ENCODE peak calls at places on chromosome 20, in five cellular contexts. H is T-helper 2 cell, F is GM20000, X is GM10248, Z is nephron progenitor cell. G is an unnamed sample.

GRCh38 chr20:14481863-14482262 is 144.5 kb upstream of the FLRT3 start:
- DNase-seq in X (no peak), Z (no peak), H (no peak), F (no peak), G (no peak)

GRCh38 chr20:44803383-44803941 is 6.9 kb downstream of the RIMS4 start:
- DNase-seq in H (no peak), F (no peak), Z (no peak), X (no peak), G (no peak)

GRCh38 chr20:20411382-20411781 is 43.5 kb downstream of the INSM1 start:
- DNase-seq in Z (no peak), F (no peak), X (no peak), H (no peak), G (no peak)

GRCh38 chr20:32509639-32510066 is 75.5 kb downstream of the NOL4L start:
- DNase-seq in F (peak; percentile 45), X (no peak), Z (no peak), H (peak; percentile 97), G (no peak)

GRCh38 chr20:44692932-44693476 is 22.2 kb upstream of the CCN5 start:
- DNase-seq in X (no peak), F (no peak), H (no peak), Z (no peak), G (peak; percentile 45)

GRCh38 chr20:4607287-4607713 is 114.4 kb upstream of the PRND start:
- DNase-seq in Z (peak; percentile 70), F (peak; percentile 64), X (peak; percentile 72), H (peak; percentile 67), G (peak; percentile 81)

GRCh38 chr20:55538261-55538908 is 466.9 kb downstream of the CBLN4 start:
- DNase-seq in Z (no peak), H (no peak), F (no peak), X (no peak), G (no peak)

GRCh38 chr20:48191200-48191599 is 405.9 kb upstream of the SULF2 start:
- DNase-seq in Z (no peak), H (no peak), F (no peak), X (no peak), G (no peak)

GRCh38 chr20:8161262-8162071 is 29.4 kb downstream of the PLCB1 start:
- DNase-seq in X (no peak), F (no peak), H (no peak), Z (no peak), G (no peak)

GRCh38 chr20:48656120-48656519 is 171.7 kb downstream of the PREX1 start:
- DNase-seq in F (no peak), Z (no peak), H (no peak), X (no peak), G (no peak)

GRCh38 chr20:36821964-36822437 is 48.4 kb upstream of the DSN1 start:
- DNase-seq in H (no peak), X (no peak), F (no peak), Z (no peak), G (no peak)

GRCh38 chr20:58407201-58407873 is 18.3 kb downstream of the VAPB start:
- DNase-seq in H (no peak), F (no peak), Z (no peak), X (no peak), G (no peak)

GRCh38 chr20:8147476-8147875 is 15.4 kb downstream of the PLCB1 start:
- DNase-seq in X (no peak), H (no peak), Z (no peak), F (no peak), G (no peak)

GRCh38 chr20:52062452-52063209 is 128.9 kb downstream of the ZFP64 start:
- DNase-seq in H (no peak), Z (no peak), F (no peak), X (no peak), G (no peak)

GRCh38 chr20:23528867-23529431 is 38.0 kb downstream of the CST8 start:
- DNase-seq in F (no peak), Z (no peak), H (no peak), X (no peak), G (no peak)

GRCh38 chr20:10374036-10374435 is 60.0 kb downstream of the MKKS start:
- DNase-seq in X (no peak), F (no peak), H (no peak), Z (no peak), G (no peak)

GRCh38 chr20:51497542-51498467 is 44.7 kb downstream of the NFATC2 start:
- DNase-seq in Z (no peak), X (peak; percentile 72), H (peak; percentile 75), F (peak; percentile 78), G (no peak)

GRCh38 chr20:39038047-39038446 is 75.9 kb downstream of the DHX35 start:
- DNase-seq in H (no peak), Z (no peak), F (no peak), X (no peak), G (no peak)

GRCh38 chr20:14959506-14960493 is 622.4 kb upstream of the FLRT3 start:
- DNase-seq in H (no peak), Z (no peak), X (no peak), F (no peak), G (no peak)

GRCh38 chr20:9514461-9515210 is at the start of gene LAMP5:
- DNase-seq in F (no peak), H (peak; percentile 13), Z (peak; percentile 77), X (no peak), G (peak; percentile 69)

GRCh38 chr20:63636752-63637633 is 10.1 kb upstream of the GMEB2 start:
- DNase-seq in F (no peak), Z (no peak), X (no peak), H (no peak), G (no peak)

GRCh38 chr20:60053125-60053812 is 95.0 kb downstream of the CDH26 start:
- DNase-seq in Z (no peak), H (no peak), X (no peak), F (no peak), G (no peak)

G was measured in iPS-NIHi11.